ENCODE peak calls at places on chromosomes 1 and 21, in eight cellular contexts. One of them, this sample, is unnamed.

GRCh38 chr1:167297222-167298214 is 76.8 kb downstream of the POU2F1 start:
- DNase-seq in right atrium auricular region: peak
- DNase-seq in fibroblast of lung: peak
- DNase-seq in colonic mucosa: peak
- DNase-seq in heart left ventricle: no peak
- DNase-seq in SJSA1: no peak
- DNase-seq in ovary: no peak
- DNase-seq in pancreas: no peak
- DNase-seq in this sample: no peak

GRCh38 chr1:161189036-161189435 is 9.8 kb downstream of the ADAMTS4 start:
- DNase-seq in heart left ventricle: no peak
- DNase-seq in ovary: no peak
- DNase-seq in pancreas: no peak
- DNase-seq in colonic mucosa: no peak
- DNase-seq in right atrium auricular region: no peak
- DNase-seq in SJSA1: no peak
- DNase-seq in fibroblast of lung: no peak
- DNase-seq in this sample: no peak

GRCh38 chr1:201356701-201357100 is 20.8 kb downstream of the TNNT2 start:
- DNase-seq in fibroblast of lung: no peak
- DNase-seq in colonic mucosa: no peak
- DNase-seq in ovary: no peak
- DNase-seq in SJSA1: no peak
- DNase-seq in pancreas: no peak
- DNase-seq in right atrium auricular region: no peak
- DNase-seq in heart left ventricle: no peak
- DNase-seq in this sample: peak

GRCh38 chr1:59767119-59767518 is 47.6 kb upstream of the HOOK1 start:
- DNase-seq in fibroblast of lung: no peak
- DNase-seq in ovary: no peak
- DNase-seq in SJSA1: no peak
- DNase-seq in heart left ventricle: no peak
- DNase-seq in right atrium auricular region: no peak
- DNase-seq in pancreas: no peak
- DNase-seq in colonic mucosa: no peak
- DNase-seq in this sample: no peak

GRCh38 chr1:159991513-159991912 is 37.5 kb upstream of the SLAMF9 start:
- DNase-seq in ovary: no peak
- DNase-seq in colonic mucosa: no peak
- DNase-seq in pancreas: no peak
- DNase-seq in heart left ventricle: no peak
- DNase-seq in right atrium auricular region: no peak
- DNase-seq in SJSA1: no peak
- DNase-seq in fibroblast of lung: peak
- DNase-seq in this sample: no peak

GRCh38 chr1:223364685-223365382 is 858 bp upstream of the SUSD4 start:
- DNase-seq in SJSA1: no peak
- DNase-seq in pancreas: peak
- DNase-seq in ovary: no peak
- DNase-seq in right atrium auricular region: no peak
- DNase-seq in colonic mucosa: no peak
- DNase-seq in fibroblast of lung: no peak
- DNase-seq in heart left ventricle: no peak
- DNase-seq in this sample: no peak

GRCh38 chr1:70503358-70503757 is 92.3 kb downstream of the CTH start:
- DNase-seq in pancreas: no peak
- DNase-seq in right atrium auricular region: no peak
- DNase-seq in heart left ventricle: no peak
- DNase-seq in fibroblast of lung: peak
- DNase-seq in colonic mucosa: no peak
- DNase-seq in SJSA1: no peak
- DNase-seq in ovary: no peak
- DNase-seq in this sample: no peak

GRCh38 chr1:167130782-167131520 is 37.1 kb downstream of the STYXL2 start:
- DNase-seq in right atrium auricular region: no peak
- DNase-seq in colonic mucosa: no peak
- DNase-seq in SJSA1: no peak
- DNase-seq in pancreas: no peak
- DNase-seq in heart left ventricle: no peak
- DNase-seq in ovary: no peak
- DNase-seq in fibroblast of lung: no peak
- DNase-seq in this sample: no peak

GRCh38 chr1:35115459-35116383 is 36.5 kb downstream of the ZMYM1 start:
- DNase-seq in pancreas: no peak
- DNase-seq in fibroblast of lung: peak
- DNase-seq in heart left ventricle: no peak
- DNase-seq in right atrium auricular region: no peak
- DNase-seq in ovary: no peak
- DNase-seq in colonic mucosa: no peak
- DNase-seq in SJSA1: no peak
- DNase-seq in this sample: no peak

GRCh38 chr1:43611950-43612349 is 38.0 kb upstream of the KDM4A start:
- DNase-seq in right atrium auricular region: no peak
- DNase-seq in SJSA1: no peak
- DNase-seq in ovary: no peak
- DNase-seq in colonic mucosa: no peak
- DNase-seq in heart left ventricle: no peak
- DNase-seq in fibroblast of lung: peak
- DNase-seq in pancreas: no peak
- DNase-seq in this sample: no peak

GRCh38 chr1:155316922-155317321 is 3.8 kb upstream of the RUSC1 start:
- DNase-seq in SJSA1: no peak
- DNase-seq in fibroblast of lung: no peak
- DNase-seq in right atrium auricular region: no peak
- DNase-seq in ovary: no peak
- DNase-seq in heart left ventricle: no peak
- DNase-seq in pancreas: no peak
- DNase-seq in colonic mucosa: no peak
- DNase-seq in this sample: no peak

GRCh38 chr21:40765771-40766170 is 81.2 kb downstream of the DSCAM start:
- DNase-seq in ovary: no peak
- DNase-seq in pancreas: no peak
- DNase-seq in colonic mucosa: no peak
- DNase-seq in right atrium auricular region: no peak
- DNase-seq in heart left ventricle: no peak
- DNase-seq in SJSA1: no peak
- DNase-seq in fibroblast of lung: no peak
- DNase-seq in this sample: no peak

GRCh38 chr1:201218409-201218808 is 27.8 kb downstream of the IGFN1 start:
- DNase-seq in pancreas: no peak
- DNase-seq in SJSA1: peak
- DNase-seq in ovary: no peak
- DNase-seq in right atrium auricular region: peak
- DNase-seq in heart left ventricle: no peak
- DNase-seq in fibroblast of lung: no peak
- DNase-seq in colonic mucosa: peak
- DNase-seq in this sample: no peak

GRCh38 chr1:115677570-115677969 is 35.8 kb downstream of the VANGL1 start:
- DNase-seq in ovary: no peak
- DNase-seq in colonic mucosa: no peak
- DNase-seq in pancreas: no peak
- DNase-seq in heart left ventricle: no peak
- DNase-seq in fibroblast of lung: no peak
- DNase-seq in right atrium auricular region: no peak
- DNase-seq in SJSA1: no peak
- DNase-seq in this sample: no peak

GRCh38 chr1:100624886-100625430 is 87.0 kb downstream of the GPR88 start:
- DNase-seq in fibroblast of lung: no peak
- DNase-seq in SJSA1: peak
- DNase-seq in ovary: no peak
- DNase-seq in pancreas: no peak
- DNase-seq in colonic mucosa: no peak
- DNase-seq in right atrium auricular region: no peak
- DNase-seq in heart left ventricle: no peak
- DNase-seq in this sample: no peak

GRCh38 chr21:44057960-44058651 is 46.0 kb downstream of the TRAPPC10 start:
- DNase-seq in fibroblast of lung: no peak
- DNase-seq in right atrium auricular region: no peak
- DNase-seq in ovary: no peak
- DNase-seq in pancreas: no peak
- DNase-seq in heart left ventricle: no peak
- DNase-seq in colonic mucosa: no peak
- DNase-seq in SJSA1: no peak
- DNase-seq in this sample: no peak

GRCh38 chr1:151574575-151575529 is 34.7 kb downstream of the TUFT1 start:
- DNase-seq in fibroblast of lung: peak
- DNase-seq in heart left ventricle: no peak
- DNase-seq in SJSA1: peak
- DNase-seq in ovary: no peak
- DNase-seq in right atrium auricular region: no peak
- DNase-seq in colonic mucosa: peak
- DNase-seq in pancreas: no peak
- DNase-seq in this sample: no peak

GRCh38 chr1:176880954-176881595 is 283.4 kb downstream of the ASTN1 start:
- DNase-seq in SJSA1: peak
- DNase-seq in ovary: peak
- DNase-seq in colonic mucosa: peak
- DNase-seq in pancreas: peak
- DNase-seq in right atrium auricular region: peak
- DNase-seq in fibroblast of lung: peak
- DNase-seq in heart left ventricle: peak
- DNase-seq in this sample: peak

GRCh38 chr1:226706664-226707063 is 32.4 kb downstream of the ITPKB start:
- DNase-seq in SJSA1: no peak
- DNase-seq in pancreas: no peak
- DNase-seq in heart left ventricle: no peak
- DNase-seq in right atrium auricular region: no peak
- DNase-seq in fibroblast of lung: no peak
- DNase-seq in colonic mucosa: no peak
- DNase-seq in ovary: no peak
- DNase-seq in this sample: no peak

GRCh38 chr1:109546311-109547109 is 1.9 kb upstream of the GNAI3 start:
- DNase-seq in fibroblast of lung: peak
- DNase-seq in SJSA1: peak
- DNase-seq in pancreas: peak
- DNase-seq in ovary: peak
- DNase-seq in heart left ventricle: peak
- DNase-seq in colonic mucosa: peak
- DNase-seq in right atrium auricular region: peak
- DNase-seq in this sample: peak

DNA sequence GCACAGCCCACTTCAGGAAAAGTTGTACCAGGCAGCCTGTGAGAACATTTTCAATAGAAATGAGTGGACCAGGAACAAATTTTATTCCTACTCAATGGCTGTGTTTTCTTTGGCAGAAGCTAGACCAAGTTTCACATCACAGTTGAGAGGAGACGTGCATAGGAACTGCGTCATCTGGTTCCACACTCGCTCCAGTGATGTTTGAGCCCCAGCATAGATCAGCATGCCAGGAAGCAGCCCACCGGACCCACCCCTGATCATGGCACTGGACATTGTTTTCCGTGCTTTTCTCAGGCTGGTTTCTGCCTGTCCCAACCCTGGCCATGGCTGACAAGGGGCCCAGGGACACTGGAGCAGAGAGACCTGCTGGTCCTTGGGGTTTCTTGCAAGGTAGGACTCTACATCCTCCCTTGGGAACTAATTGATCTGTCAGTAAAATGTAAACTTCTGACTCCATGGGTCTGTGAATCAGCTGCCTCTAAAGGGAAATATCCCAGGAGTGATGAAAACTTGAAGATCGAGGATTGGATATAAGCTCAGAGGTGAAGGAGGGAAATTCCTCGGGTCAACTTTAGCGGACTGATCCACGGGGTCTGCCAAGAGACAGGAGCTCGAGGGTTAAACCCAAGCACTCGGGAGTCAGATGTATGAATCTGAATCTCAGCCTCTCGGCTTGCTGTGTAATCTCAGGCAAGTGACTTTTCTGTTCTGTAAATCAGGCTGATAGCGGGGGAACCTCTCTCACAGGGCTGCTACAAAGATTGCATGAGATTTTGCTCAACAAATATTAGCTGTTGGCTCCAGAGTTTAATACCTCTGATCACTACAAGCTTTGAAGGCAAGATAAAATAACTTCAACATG is 35.7 kb downstream of the NEK2 start:
- DNase-seq in SJSA1: no peak
- DNase-seq in heart left ventricle: no peak
- DNase-seq in colonic mucosa: no peak
- DNase-seq in right atrium auricular region: no peak
- DNase-seq in ovary: no peak
- DNase-seq in pancreas: no peak
- DNase-seq in fibroblast of lung: peak
- DNase-seq in this sample: no peak
- H3K27ac ChIP-seq in SJSA1: peak
- H3K27ac ChIP-seq in heart left ventricle: no peak
- H3K27ac ChIP-seq in colonic mucosa: no peak
- H3K27ac ChIP-seq in right atrium auricular region: no peak
- H3K27ac ChIP-seq in ovary: no peak
- H3K27ac ChIP-seq in pancreas: no peak
- H3K27ac ChIP-seq in fibroblast of lung: peak
- H3K27ac ChIP-seq in this sample: no peak

GRCh38 chr1:72284398-72285073 is 2.2 kb upstream of the NEGR1 start:
- DNase-seq in fibroblast of lung: peak
- DNase-seq in colonic mucosa: peak
- DNase-seq in ovary: peak
- DNase-seq in pancreas: no peak
- DNase-seq in heart left ventricle: peak
- DNase-seq in SJSA1: peak
- DNase-seq in right atrium auricular region: no peak
- DNase-seq in this sample: peak
- H3K4me3 ChIP-seq in fibroblast of lung: peak
- H3K4me3 ChIP-seq in colonic mucosa: peak
- H3K4me3 ChIP-seq in ovary: peak
- H3K4me3 ChIP-seq in pancreas: peak
- H3K4me3 ChIP-seq in heart left ventricle: peak
- H3K4me3 ChIP-seq in SJSA1: peak
- H3K4me3 ChIP-seq in right atrium auricular region: peak
- H3K4me3 ChIP-seq in this sample: peak

DNA sequence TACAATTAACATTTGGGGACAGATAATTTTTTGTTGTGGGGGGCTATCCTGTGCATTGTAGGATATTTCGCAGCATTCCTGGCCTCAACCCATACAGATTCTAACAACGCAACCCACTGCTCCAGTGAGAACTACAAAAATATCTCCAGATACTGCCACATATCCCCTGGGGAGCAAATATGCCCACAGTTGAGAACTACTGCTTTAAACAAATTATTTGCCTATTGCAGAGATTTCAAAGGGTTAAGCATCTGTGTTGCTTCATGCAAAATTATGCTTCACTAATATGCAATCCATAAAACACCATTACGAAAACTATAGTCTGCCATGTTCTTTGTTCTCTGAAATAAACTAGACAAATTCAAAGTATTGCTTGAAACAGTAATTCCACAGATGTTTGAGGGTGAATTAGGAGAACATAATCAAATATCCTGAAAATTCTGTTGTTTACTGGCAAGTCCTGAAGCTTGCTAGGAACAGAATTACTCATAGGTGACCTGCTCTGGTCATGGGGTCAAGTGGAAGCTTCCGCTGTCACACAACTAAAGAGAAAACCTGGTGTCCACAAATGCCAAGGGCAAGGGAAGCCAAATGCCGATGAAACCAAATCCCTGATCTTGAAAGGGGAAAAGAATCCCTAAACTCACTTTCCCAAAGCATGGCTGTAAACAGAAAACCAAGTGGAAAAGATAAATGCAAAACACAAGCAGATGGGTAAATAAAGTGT is 149.4 kb downstream of the RERE start:
- DNase-seq in colonic mucosa: no peak
- DNase-seq in right atrium auricular region: no peak
- DNase-seq in pancreas: no peak
- DNase-seq in heart left ventricle: no peak
- DNase-seq in SJSA1: peak
- DNase-seq in ovary: no peak
- DNase-seq in fibroblast of lung: peak
- DNase-seq in this sample: no peak
- H3K27ac ChIP-seq in colonic mucosa: no peak
- H3K27ac ChIP-seq in right atrium auricular region: peak
- H3K27ac ChIP-seq in pancreas: no peak
- H3K27ac ChIP-seq in heart left ventricle: no peak
- H3K27ac ChIP-seq in SJSA1: peak
- H3K27ac ChIP-seq in ovary: no peak
- H3K27ac ChIP-seq in fibroblast of lung: no peak
- H3K27ac ChIP-seq in this sample: peak

GRCh38 chr1:204685236-204686006 is at the start of gene LRRN2:
- DNase-seq in colonic mucosa: peak
- DNase-seq in SJSA1: no peak
- DNase-seq in pancreas: peak
- DNase-seq in fibroblast of lung: no peak
- DNase-seq in right atrium auricular region: no peak
- DNase-seq in heart left ventricle: peak
- DNase-seq in ovary: peak
- DNase-seq in this sample: peak
- H3K4me3 ChIP-seq in colonic mucosa: peak
- H3K4me3 ChIP-seq in SJSA1: no peak
- H3K4me3 ChIP-seq in pancreas: peak
- H3K4me3 ChIP-seq in fibroblast of lung: no peak
- H3K4me3 ChIP-seq in right atrium auricular region: peak
- H3K4me3 ChIP-seq in heart left ventricle: peak
- H3K4me3 ChIP-seq in ovary: peak
- H3K4me3 ChIP-seq in this sample: peak

This sample was measured in psoas muscle.